ENCODE peak calls at places on chromosome 20, in ten cellular contexts. R, D, C, A, V, F, K, T, W and Z are unnamed samples.

GRCh38 chr20:59743767-59744485 is 139.6 kb downstream of the PHACTR3 start:
- DNase-seq in F (no peak), K (no peak), R (no peak), V (no peak), A (no peak), W (no peak), C (peak; percentile 46), D (no peak), T (peak; percentile 54), Z (no peak)

GRCh38 chr20:51910202-51911050 is 108.1 kb upstream of the SALL4 start:
- DNase-seq in D (no peak), F (no peak), C (peak; percentile 64), K (no peak), R (peak; percentile 48), V (no peak), W (peak; percentile 10), A (no peak), T (no peak), Z (peak; percentile 27)

GRCh38 chr20:43940518-43941225 is 26.0 kb downstream of the TOX2 start:
- DNase-seq in V (no peak), K (no peak), A (no peak), R (no peak), D (no peak), F (no peak), T (no peak), W (no peak), C (no peak), Z (no peak)

GRCh38 chr20:63658749-63659187 is 656 bp downstream of the RTEL1 start:
- DNase-seq in W (peak; percentile 47), V (peak; percentile 57), C (no peak), T (no peak), R (peak; percentile 56), D (no peak), A (no peak), F (no peak), K (no peak), Z (peak; percentile 60)

GRCh38 chr20:56422131-56422823 is 10.2 kb downstream of the CASS4 start:
- DNase-seq in R (peak; percentile 92), F (peak; percentile 86), W (peak; percentile 75), T (no peak), K (peak; percentile 49), A (no peak), V (peak; percentile 72), D (peak; percentile 58), C (no peak), Z (peak; percentile 72)

GRCh38 chr20:1174787-1175186 is 10.0 kb downstream of the TMEM74B start:
- DNase-seq in D (no peak), C (no peak), K (no peak), F (no peak), T (no peak), V (no peak), R (no peak), W (no peak), A (no peak), Z (no peak)

GRCh38 chr20:12700701-12701100 is 308.1 kb upstream of the SPTLC3 start:
- DNase-seq in K (no peak), D (no peak), W (no peak), F (no peak), A (no peak), C (no peak), V (no peak), R (no peak), T (peak; percentile 19), Z (no peak)

GRCh38 chr20:3545401-3545925 is 74.6 kb downstream of the ATRN start:
- DNase-seq in D (no peak), T (no peak), R (no peak), C (no peak), W (no peak), F (no peak), K (no peak), A (no peak), V (no peak), Z (no peak)

GRCh38 chr20:56411759-56412472 is at the start of gene CASS4:
- DNase-seq in D (no peak), C (no peak), W (peak; percentile 62), K (no peak), A (peak; percentile 33), T (no peak), V (peak; percentile 78), F (peak; percentile 59), R (no peak), Z (peak; percentile 56)